ENCODE peak calls at places on chromosomes 11 and 22, in seven cellular contexts. U is cerebellar nuclear complex, T is fibroblast of the aortic adventitia, P is ELR, N is OCI-M1, R is ELF-1, F is lung microvascular endothelial cell. E is an unnamed sample.
A peak's percentile ranks its signal among the peaks of the same experiment; 100 is the strongest.

GRCh38 chr11:65663634-65664200 is 1.0 kb upstream of the RELA start:
- DNase-seq in F (peak; percentile 53), U (no peak), N (peak; percentile 61), T (peak; percentile 81), P (peak; percentile 68), R (no peak), E (no peak)

GRCh38 chr11:2886191-2886894 is 768 bp upstream of the CDKN1C start:
- DNase-seq in P (no peak), R (peak; percentile 74), N (peak; percentile 16), T (peak; percentile 13), U (no peak), F (peak; percentile 63), E (no peak)

GRCh38 chr11:71472357-71472885 is 19.4 kb downstream of the NADSYN1 start:
- DNase-seq in N (no peak), T (no peak), F (no peak), U (no peak), P (no peak), R (peak; percentile 81), E (no peak)

GRCh38 chr11:75380716-75381420 is 18.4 kb upstream of the RPS3 start:
- DNase-seq in F (no peak), U (no peak), T (no peak), N (peak; percentile 83), R (peak; percentile 63), P (no peak), E (no peak)

GRCh38 chr11:1772270-1773130 is 8.8 kb upstream of the CTSD start:
- DNase-seq in U (no peak), P (peak; percentile 94), R (peak; percentile 75), T (peak; percentile 88), F (no peak), N (peak; percentile 87), E (peak; percentile 96)

GRCh38 chr22:26086359-26086758 is 82.9 kb upstream of the SEZ6L start:
- DNase-seq in N (peak; percentile 55), T (no peak), R (no peak), F (no peak), U (no peak), P (no peak), E (no peak)

GRCh38 chr11:91220476-91221202 is 997.8 kb upstream of the CHORDC1 start:
- DNase-seq in T (peak; percentile 54), U (no peak), R (no peak), N (peak; percentile 26), P (no peak), F (no peak), E (peak; percentile 59)

GRCh38 chr11:24679686-24680318 is 182.9 kb downstream of the LUZP2 start:
- DNase-seq in P (peak; percentile 57), U (no peak), T (no peak), N (no peak), F (no peak), R (peak; percentile 30), E (no peak)

GRCh38 chr11:119888119-119888518 is 159.1 kb upstream of the NECTIN1 start:
- DNase-seq in P (no peak), T (no peak), N (no peak), R (no peak), F (no peak), U (no peak), E (no peak)

GRCh38 chr11:44865866-44866272 is 84.8 kb downstream of the TP53I11 start:
- DNase-seq in T (no peak), U (no peak), N (no peak), P (no peak), R (peak; percentile 55), F (peak; percentile 55), E (no peak)

GRCh38 chr11:36010010-36010740 is 66.3 kb downstream of the LDLRAD3 start:
- DNase-seq in P (no peak), T (peak; percentile 37), R (no peak), F (peak; percentile 39), U (peak; percentile 85), N (no peak), E (no peak)

GRCh38 chr11:46369458-46370152 is 11.9 kb upstream of the MDK start:
- DNase-seq in U (no peak), F (peak; percentile 82), P (peak; percentile 95), N (peak; percentile 62), T (peak; percentile 58), R (peak; percentile 97), E (peak; percentile 89)

GRCh38 chr11:67261942-67262681 is 4.2 kb upstream of the GRK2 start:
- DNase-seq in F (no peak), R (peak; percentile 74), N (no peak), T (no peak), U (no peak), P (no peak), E (no peak)

GRCh38 chr11:6628526-6628925 is 9.3 kb upstream of the TPP1 start:
- DNase-seq in N (no peak), R (no peak), T (no peak), U (no peak), P (no peak), F (no peak), E (no peak)

GRCh38 chr11:118715837-118716260 is 36.4 kb upstream of the TREH start:
- DNase-seq in R (peak; percentile 79), N (peak; percentile 33), T (peak; percentile 35), U (no peak), P (no peak), F (no peak), E (no peak)

GRCh38 chr11:17479284-17480214 is 2.9 kb upstream of the ABCC8 start:
- DNase-seq in U (peak; percentile 14), P (peak; percentile 43), N (no peak), R (peak; percentile 80), F (peak; percentile 27), T (peak; percentile 17), E (peak; percentile 34)

GRCh38 chr22:19291218-19291579 is 320 bp downstream of the CLTCL1 start:
- DNase-seq in N (peak; percentile 26), F (peak; percentile 28), T (no peak), U (no peak), P (peak; percentile 59), R (no peak), E (peak; percentile 23)

GRCh38 chr22:19825016-19825339 is 29.7 kb downstream of the GNB1L start:
- DNase-seq in R (no peak), N (no peak), P (no peak), U (no peak), T (no peak), F (no peak), E (no peak)

E was measured in HT1080.